ENCODE peak calls at places on chromosomes 5 and 9, in six cellular contexts. Y, I, U, V, P and O are unnamed samples.

GRCh38 chr5:53128481-53128880 is 18.9 kb upstream of the MOCS2 start:
- DNase-seq in Y (no peak), I (no peak), U (no peak), V (no peak), P (no peak), O (no peak)

GRCh38 chr5:163867738-163868137 is 362.3 kb downstream of the MAT2B start:
- DNase-seq in Y (no peak), I (no peak), U (no peak), V (no peak), P (no peak), O (no peak)

GRCh38 chr5:93800988-93801811 is 59.8 kb upstream of the POU5F2 start:
- DNase-seq in Y (peak), I (peak), U (peak), V (peak), P (no peak), O (peak)

GRCh38 chr9:92265159-92265558 is 28.3 kb downstream of the IARS1 start:
- DNase-seq in Y (no peak), I (no peak), U (peak), V (no peak), P (no peak), O (no peak)

GRCh38 chr9:19138084-19138483 is 10.8 kb upstream of the PLIN2 start:
- DNase-seq in Y (no peak), I (no peak), U (no peak), V (no peak), P (no peak), O (no peak)

GRCh38 chr5:127430627-127431026 is 86.8 kb upstream of the PRRC1 start:
- DNase-seq in Y (no peak), I (no peak), U (no peak), V (no peak), P (no peak), O (no peak)

GRCh38 chr9:98558575-98558974 is 150.2 kb downstream of the GABBR2 start:
- DNase-seq in Y (no peak), I (no peak), U (peak), V (no peak), P (no peak), O (no peak)

GRCh38 chr9:81717061-81717746 is 27.9 kb upstream of the TLE1 start:
- DNase-seq in Y (no peak), I (no peak), U (no peak), V (no peak), P (no peak), O (no peak)

GRCh38 chr9:16175461-16175860 is 622.6 kb downstream of the CCDC171 start:
- DNase-seq in Y (no peak), I (no peak), U (no peak), V (no peak), P (no peak), O (no peak)

GRCh38 chr9:124828679-124829669 is 24.3 kb upstream of the WDR38 start:
- DNase-seq in Y (no peak), I (no peak), U (no peak), V (no peak), P (no peak), O (no peak)

GRCh38 chr9:87237337-87237736 is 260.3 kb upstream of the DAPK1 start:
- DNase-seq in Y (no peak), I (no peak), U (no peak), V (no peak), P (no peak), O (no peak)

GRCh38 chr9:77710276-77710675 is 62.2 kb upstream of the GNA14 start:
- DNase-seq in Y (no peak), I (no peak), U (no peak), V (no peak), P (no peak), O (no peak)

GRCh38 chr5:38672059-38672791 is 115.8 kb upstream of the LIFR start:
- DNase-seq in Y (no peak), I (no peak), U (no peak), V (peak), P (no peak), O (no peak)

GRCh38 chr9:35728041-35728971 is 3.7 kb downstream of the TLN1 start:
- DNase-seq in Y (no peak), I (peak), U (peak), V (peak), P (no peak), O (no peak)

GRCh38 chr5:108315829-108316228 is 66.1 kb downstream of the FBXL17 start:
- DNase-seq in Y (no peak), I (no peak), U (no peak), V (no peak), P (no peak), O (no peak)

GRCh38 chr9:13705913-13706312 is 426.4 kb upstream of the MPDZ start:
- DNase-seq in Y (no peak), I (peak), U (peak), V (no peak), P (no peak), O (no peak)

GRCh38 chr5:16131878-16132277 is 47.7 kb downstream of the MARCHF11 start:
- DNase-seq in Y (no peak), I (no peak), U (no peak), V (no peak), P (no peak), O (no peak)

GRCh38 chr5:35430381-35431162 is 187.1 kb upstream of the SPEF2 start:
- DNase-seq in Y (no peak), I (no peak), U (no peak), V (no peak), P (no peak), O (no peak)